ENCODE peak calls at places on chromosomes 5 and 9, in eight cellular contexts. M, T, S, E, V, F, C and U are unnamed samples.

GRCh38 chr5:15615859-15616258 is 115.9 kb downstream of the FBXL7 start:
- DNase-seq in S (no peak), M (no peak), C (no peak), V (no peak), F (no peak), E (peak; percentile 39), T (no peak), U (no peak)

GRCh38 chr9:86353591-86354047 is 591 bp downstream of the TUT7 start:
- DNase-seq in V (no peak), S (no peak), C (peak; percentile 1), E (no peak), T (peak; percentile 32), F (peak; percentile 79), M (no peak), U (no peak)

GRCh38 chr5:113487411-113487778 is 858 bp downstream of the MCC start:
- DNase-seq in S (no peak), V (no peak), E (no peak), C (no peak), M (no peak), F (peak; percentile 60), T (peak; percentile 6), U (peak; percentile 69)

GRCh38 chr5:36658016-36658415 is 51.6 kb downstream of the SLC1A3 start:
- DNase-seq in V (no peak), T (no peak), M (no peak), F (no peak), E (no peak), S (no peak), C (no peak), U (no peak)

GRCh38 chr5:130168211-130168610 is 263.9 kb downstream of the CHSY3 start:
- DNase-seq in F (peak; percentile 17), S (no peak), V (no peak), M (no peak), T (no peak), C (no peak), E (peak; percentile 27), U (no peak)

GRCh38 chr5:5688194-5688924 is 265.9 kb downstream of the ICE1 start:
- DNase-seq in E (no peak), S (no peak), V (no peak), M (no peak), T (no peak), C (no peak), F (peak; percentile 12), U (no peak)

GRCh38 chr5:160479926-160480325 is 58.3 kb downstream of the PTTG1 start:
- DNase-seq in C (no peak), F (no peak), E (peak; percentile 67), T (no peak), V (no peak), S (no peak), M (no peak), U (no peak)

GRCh38 chr5:175357995-175358394 is 86.0 kb downstream of the DRD1 start:
- DNase-seq in M (no peak), E (no peak), S (no peak), F (no peak), T (no peak), C (no peak), V (no peak), U (no peak)

GRCh38 chr5:130227699-130228098 is 323.4 kb downstream of the CHSY3 start:
- DNase-seq in T (no peak), E (no peak), V (no peak), F (peak; percentile 45), S (no peak), C (no peak), M (no peak), U (no peak)

GRCh38 chr9:127166651-127167524 is 44.5 kb upstream of the ANGPTL2 start:
- DNase-seq in S (no peak), E (no peak), M (peak; percentile 89), V (no peak), T (peak; percentile 13), C (no peak), F (peak; percentile 88), U (peak; percentile 65)

GRCh38 chr5:163089926-163090325 is 347.5 kb upstream of the CCNG1 start:
- DNase-seq in S (no peak), M (no peak), F (no peak), T (no peak), E (no peak), C (no peak), V (no peak), U (no peak)

GRCh38 chr5:160508780-160509361 is 87.2 kb downstream of the PTTG1 start:
- DNase-seq in M (peak; percentile 86), S (no peak), F (peak; percentile 78), C (no peak), V (no peak), E (peak; percentile 79), T (peak; percentile 48), U (no peak)

GRCh38 chr9:84412654-84413053 is 72.1 kb upstream of the SLC28A3 start:
- DNase-seq in T (no peak), C (no peak), M (no peak), F (peak; percentile 12), V (no peak), S (no peak), E (no peak), U (peak; percentile 26)

GRCh38 chr9:127123239-127123935 is 952 bp upstream of the ANGPTL2 start:
- DNase-seq in V (no peak), E (no peak), F (peak; percentile 98), S (no peak), M (no peak), C (no peak), T (no peak), U (no peak)

GRCh38 chr5:118033686-118034338 is 954.5 kb downstream of the DTWD2 start:
- DNase-seq in M (no peak), F (no peak), V (no peak), S (no peak), T (no peak), E (no peak), C (no peak), U (no peak)

GRCh38 chr5:142143878-142144277 is 35.3 kb downstream of the NDFIP1 start:
- DNase-seq in C (no peak), S (no peak), E (no peak), F (peak; percentile 30), V (no peak), M (peak; percentile 35), T (no peak), U (no peak)

GRCh38 chr5:167414611-167415010 is 876.8 kb upstream of the WWC1 start:
- DNase-seq in C (no peak), E (no peak), V (no peak), F (no peak), M (no peak), T (no peak), S (no peak), U (no peak)

GRCh38 chr9:130936285-130937117 is 2.5 kb downstream of the FIBCD1 start:
- DNase-seq in E (no peak), V (no peak), F (peak; percentile 97), T (no peak), S (no peak), C (no peak), M (no peak), U (peak; percentile 88)

GRCh38 chr5:53006920-53007890 is 18.1 kb downstream of the ITGA2 start:
- DNase-seq in T (no peak), M (no peak), S (no peak), E (no peak), C (no peak), V (no peak), F (no peak), U (no peak)

GRCh38 chr5:120062515-120062917 is 401.6 kb upstream of the PRR16 start:
- DNase-seq in F (peak; percentile 52), T (no peak), C (no peak), M (no peak), S (no peak), E (peak; percentile 45), V (no peak), U (no peak)

GRCh38 chr9:129242191-129242953 is 64.3 kb upstream of the IER5L start:
- DNase-seq in V (no peak), C (no peak), T (no peak), F (peak; percentile 33), S (no peak), E (no peak), M (no peak), U (no peak)

GRCh38 chr9:19934301-19934868 is 145.5 kb upstream of the SLC24A2 start:
- DNase-seq in F (no peak), T (no peak), M (no peak), V (no peak), C (no peak), E (no peak), S (no peak), U (no peak)

GRCh38 chr5:172979778-172980177 is 3.8 kb upstream of the ATP6V0E1 start:
- DNase-seq in M (no peak), F (no peak), C (no peak), V (no peak), E (no peak), T (no peak), S (no peak), U (no peak)

GRCh38 chr9:125346351-125346750 is 84.7 kb downstream of the GAPVD1 start:
- DNase-seq in C (no peak), S (no peak), T (no peak), V (no peak), E (no peak), M (no peak), F (peak; percentile 24), U (no peak)

GRCh38 chr9:128689293-128689770 is 310 bp downstream of the SET start:
- DNase-seq in V (no peak), C (peak; percentile 38), E (no peak), F (peak; percentile 89), T (peak; percentile 62), M (no peak), S (no peak), U (no peak)

GRCh38 chr9:125446581-125447094 is 185.0 kb downstream of the GAPVD1 start:
- DNase-seq in V (no peak), C (no peak), E (no peak), S (no peak), M (peak; percentile 86), T (no peak), F (peak; percentile 85), U (no peak)

GRCh38 chr5:56941981-56942380 is 9.9 kb downstream of the MIER3 start:
- DNase-seq in E (peak; percentile 61), T (no peak), C (no peak), M (no peak), S (no peak), F (no peak), V (no peak), U (no peak)

GRCh38 chr5:115514220-115514619 is 30.4 kb downstream of the FEM1C start:
- DNase-seq in F (no peak), T (no peak), M (no peak), S (no peak), V (no peak), E (no peak), C (no peak), U (no peak)

GRCh38 chr5:175060264-175060663 is 335.9 kb downstream of the MSX2 start:
- DNase-seq in S (no peak), E (no peak), V (no peak), F (no peak), C (no peak), T (no peak), M (no peak), U (no peak)

GRCh38 chr9:133587466-133587865 is 21.7 kb downstream of the FAM163B start:
- DNase-seq in S (no peak), C (no peak), E (no peak), T (no peak), M (no peak), V (no peak), F (no peak), U (no peak)

GRCh38 chr9:93683331-93684134 is 107.1 kb downstream of the PHF2 start:
- DNase-seq in C (no peak), T (no peak), F (no peak), M (no peak), E (no peak), V (no peak), S (peak; percentile 62), U (no peak)

GRCh38 chr5:92580814-92581213 is 1000.2 kb downstream of the NR2F1-AS1 start:
- DNase-seq in V (no peak), E (no peak), F (peak; percentile 59), T (no peak), M (no peak), C (no peak), S (no peak), U (no peak)

GRCh38 chr5:112068593-112068992 is 311.6 kb upstream of the NREP start:
- DNase-seq in C (no peak), M (no peak), T (no peak), S (no peak), V (no peak), F (no peak), E (no peak), U (no peak)

GRCh38 chr9:107087256-107087655 is 195.8 kb upstream of the RAD23B start:
- DNase-seq in C (no peak), S (no peak), T (no peak), E (no peak), M (no peak), V (no peak), F (no peak), U (no peak)